ENCODE peak calls at places on chromosomes 2 and 18, in six cellular contexts. B is breast epithelium; M is uterus; O is NT2/D1; I is PC-9; U is naive thymus-derived CD4-positive, alpha-beta T cell. A is an unnamed sample. For H3K4me1, the result is how much of the 10 kb centered on the place peaks cover.

GRCh38 chr2:100460904-100461303 is 9.4 kb upstream of the NMS start:
- DNase-seq in B (no peak), M (no peak), O (no peak), I (no peak), U (no peak), A (no peak)

GRCh38 chr2:122368576-122369243 is 613.3 kb downstream of the TSN start:
- DNase-seq in B (no peak), M (no peak), O (no peak), I (no peak), U (no peak), A (no peak)

GRCh38 chr2:215750763-215751162 is 262.6 kb downstream of the MREG start:
- DNase-seq in B (no peak), M (no peak), O (no peak), I (no peak), U (peak), A (no peak)

GRCh38 chr2:159497256-159497655 is 119.1 kb downstream of the BAZ2B start:
- DNase-seq in B (no peak), M (no peak), O (no peak), I (peak), U (no peak), A (no peak)

GRCh38 chr2:64019083-64019974 is at the start of gene VPS54:
- DNase-seq in B (peak), M (peak), O (peak), I (no peak), U (peak), A (peak)

GRCh38 chr2:238158807-238159539 is at the start of gene ERFE:
- DNase-seq in B (no peak), M (peak), O (peak), I (no peak), U (peak), A (peak)

GRCh38 chr2:12278217-12278755 is 438.4 kb upstream of the TRIB2 start:
- DNase-seq in B (no peak), M (no peak), O (no peak), I (no peak), U (no peak), A (no peak)

GRCh38 chr2:112629224-112629623 is 16.5 kb upstream of the SLC20A1 start:
- DNase-seq in B (no peak), M (no peak), O (no peak), I (no peak), U (no peak), A (no peak)

GRCh38 chr2:6852210-6852609 is 13.5 kb downstream of the CMPK2 start:
- DNase-seq in B (no peak), M (no peak), O (no peak), I (no peak), U (no peak), A (no peak)

GRCh38 chr2:234761910-234762309 is 189.9 kb upstream of the SH3BP4 start:
- DNase-seq in B (no peak), M (no peak), O (no peak), I (no peak), U (no peak), A (no peak)

GRCh38 chr2:197256021-197256420 is 54.6 kb downstream of the ANKRD44 start:
- DNase-seq in B (no peak), M (no peak), O (no peak), I (no peak), U (no peak), A (no peak)

GRCh38 chr2:23760746-23761145 is 166.2 kb downstream of the ATAD2B start:
- DNase-seq in B (no peak), M (no peak), O (no peak), I (no peak), U (no peak), A (no peak)

GRCh38 chr2:37585295-37585908 is 86.0 kb downstream of the CDC42EP3 start:
- DNase-seq in B (no peak), M (no peak), O (no peak), I (peak), U (no peak), A (no peak)

GRCh38 chr2:226728996-226729395 is 70.6 kb downstream of the IRS1 start:
- DNase-seq in B (no peak), M (no peak), O (no peak), I (no peak), U (no peak), A (no peak)

GRCh38 chr18:24009246-24009645 is 5.3 kb upstream of the TTC39C start:
- DNase-seq in B (no peak), M (no peak), O (no peak), I (no peak), U (no peak), A (no peak)
- H3K4me1 ChIP-seq in B (under half), M (under half), O (under half), I (under half), U (half or more), A (under half)

GRCh38 chr2:20627712-20628380 is 23.1 kb downstream of the HS1BP3 start:
- DNase-seq in B (no peak), M (no peak), O (no peak), I (no peak), U (no peak), A (no peak)
- H3K4me1 ChIP-seq in B (under half), M (under half), O (under half), I (under half), U (under half), A (under half)

DNA sequence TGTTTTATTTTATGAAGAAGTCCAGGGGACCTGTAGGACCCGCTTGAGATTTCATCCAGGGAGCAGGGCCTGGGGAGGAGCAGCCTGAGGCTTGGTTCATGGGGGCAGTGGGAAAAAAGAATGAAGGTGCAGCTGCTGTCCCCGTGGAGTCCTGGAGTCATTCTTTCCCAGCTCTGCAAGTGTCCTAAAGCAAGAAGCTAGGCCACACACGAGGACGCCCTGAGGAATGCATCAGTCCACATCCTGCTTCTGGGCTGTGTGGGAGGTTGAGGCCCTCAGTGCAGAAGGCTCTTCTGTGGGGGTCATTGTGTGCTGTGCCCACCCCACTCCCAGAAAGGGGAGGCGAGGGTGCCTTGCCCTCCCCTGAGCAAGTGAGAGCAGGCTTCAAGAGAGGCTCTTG is 179.9 kb upstream of the HS6ST1 start:
- DNase-seq in B (no peak), M (no peak), O (no peak), I (no peak), U (no peak), A (no peak)
- H3K4me1 ChIP-seq in B (under half), M (under half), O (under half), I (under half), U (under half), A (under half)

GRCh38 chr18:62718268-62718800 is 3.0 kb downstream of the PHLPP1 start:
- DNase-seq in B (no peak), M (no peak), O (no peak), I (no peak), U (no peak), A (no peak)
- H3K4me1 ChIP-seq in B (under half), M (under half), O (under half), I (under half), U (under half), A (under half)

GRCh38 chr2:1651131-1652066 is 92.9 kb downstream of the PXDN start:
- DNase-seq in B (no peak), M (no peak), O (no peak), I (no peak), U (no peak), A (no peak)

GRCh38 chr2:1655461-1655860 is 88.9 kb downstream of the PXDN start:
- DNase-seq in B (no peak), M (no peak), O (no peak), I (no peak), U (no peak), A (no peak)

GRCh38 chr2:1654696-1655374 is 89.5 kb downstream of the PXDN start:
- DNase-seq in B (no peak), M (no peak), O (no peak), I (no peak), U (no peak), A (no peak)

GRCh38 chr2:1653956-1654695 is 90.2 kb downstream of the PXDN start:
- DNase-seq in B (no peak), M (no peak), O (no peak), I (no peak), U (no peak), A (no peak)

DNA sequence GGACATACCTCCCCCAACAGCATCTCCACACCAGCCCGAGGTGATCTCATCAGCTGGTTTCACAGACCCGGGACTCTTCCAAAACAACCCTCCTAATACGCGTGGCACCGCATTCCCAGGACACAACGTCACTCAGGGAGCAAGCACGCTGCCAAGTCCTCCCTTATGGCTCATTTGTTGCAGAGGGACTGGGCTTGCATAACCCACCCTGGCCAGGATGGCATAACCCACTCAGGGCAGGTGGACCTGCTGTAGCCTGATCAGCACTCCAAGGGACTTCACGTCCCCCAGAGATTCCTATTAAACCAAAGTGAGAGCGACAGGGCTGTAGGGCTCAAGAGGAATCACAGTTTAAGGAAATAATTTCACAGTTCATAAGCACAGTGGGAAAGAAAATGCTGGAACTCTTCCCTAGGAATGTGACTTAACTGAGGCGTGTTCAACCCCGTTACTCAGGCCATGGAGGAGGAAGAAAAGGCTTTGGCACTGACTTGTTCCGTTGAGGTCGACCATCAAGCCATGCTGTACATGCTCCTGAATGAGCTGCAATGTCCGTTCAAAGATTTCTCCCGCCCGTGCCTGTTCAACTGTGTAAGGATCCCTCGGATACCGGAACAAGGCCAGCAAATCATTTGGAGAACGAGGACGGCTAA is 91.1 kb downstream of the PXDN start:
- DNase-seq in B (no peak), M (peak), O (no peak), I (no peak), U (no peak), A (no peak)
- H3K4me1 ChIP-seq in B (under half), M (under half), O (under half), I (under half), U (under half), A (under half)

GRCh38 chr2:127423476-127423840 is 5.2 kb downstream of the PROC start:
- DNase-seq in B (no peak), M (no peak), O (no peak), I (peak), U (no peak), A (no peak)

GRCh38 chr2:127423880-127424279 is 5.7 kb downstream of the PROC start:
- DNase-seq in B (no peak), M (no peak), O (no peak), I (no peak), U (no peak), A (no peak)

GRCh38 chr2:127425540-127426490 is 7.6 kb downstream of the PROC start:
- DNase-seq in B (no peak), M (no peak), O (no peak), I (no peak), U (no peak), A (no peak)

GRCh38 chr2:127422631-127423475 is 4.6 kb downstream of the PROC start:
- DNase-seq in B (no peak), M (no peak), O (peak), I (no peak), U (peak), A (no peak)

GRCh38 chr2:127424598-127425379 is 6.6 kb downstream of the PROC start:
- DNase-seq in B (no peak), M (no peak), O (no peak), I (no peak), U (no peak), A (no peak)
- H3K4me1 ChIP-seq in B (under half), M (under half), O (under half), I (under half), U (under half), A (under half)